ENCODE peak calls at places on chromosomes 6 and 20, in seven cellular contexts. Q, W, Y, R, B, T and Z are unnamed samples. For H3K9me3 and H3K4me1, the result is how much of the 10 kb centered on the place peaks cover.

GRCh38 chr20:5024982-5025381 is 23.7 kb upstream of the SLC23A2 start:
- DNase-seq in Q (no peak), B (no peak), T (peak), W (no peak), R (no peak), Y (no peak), Z (no peak)

GRCh38 chr6:6057442-6058053 is 50.8 kb upstream of the NRN1 start:
- DNase-seq in T (no peak), Y (no peak), R (peak), W (no peak), B (peak), Q (peak), Z (no peak)

GRCh38 chr6:130969807-130970491 is 93.1 kb downstream of the EPB41L2 start:
- DNase-seq in W (no peak), Y (peak), R (no peak), B (no peak), T (no peak), Q (peak), Z (peak)

GRCh38 chr6:62707156-62707555 is 421.1 kb upstream of the KHDRBS2 start:
- DNase-seq in B (peak), Q (no peak), T (no peak), R (no peak), Y (no peak), W (no peak), Z (no peak)

GRCh38 chr6:107361568-107362270 is 97.6 kb downstream of the PDSS2 start:
- DNase-seq in Q (peak), W (no peak), B (no peak), T (no peak), R (no peak), Y (no peak), Z (no peak)

GRCh38 chr20:5821627-5822215 is 71.5 kb downstream of the SHLD1 start:
- DNase-seq in T (no peak), Q (peak), Y (no peak), B (no peak), R (no peak), W (no peak), Z (no peak)

GRCh38 chr6:110053395-110054240 is 75.5 kb downstream of the GPR6 start:
- DNase-seq in R (peak), B (peak), Q (peak), T (no peak), Y (peak), W (no peak), Z (no peak)

GRCh38 chr6:43277643-43278523 is 20.2 kb upstream of the SLC22A7 start:
- DNase-seq in Q (peak), W (no peak), Y (no peak), T (no peak), R (no peak), B (no peak), Z (no peak)

GRCh38 chr6:109055771-109056235 is 38.8 kb downstream of the SESN1 start:
- DNase-seq in R (no peak), W (no peak), T (no peak), Q (peak), Y (no peak), B (no peak), Z (no peak)

GRCh38 chr20:46523696-46524328 is 10.5 kb upstream of the ZNF334 start:
- DNase-seq in B (peak), Y (no peak), W (no peak), Q (no peak), R (no peak), T (no peak), Z (no peak)

GRCh38 chr6:150207931-150208570 is 65.2 kb downstream of the PPP1R14C start:
- DNase-seq in B (no peak), Y (no peak), T (no peak), W (no peak), Q (peak), R (no peak), Z (no peak)

GRCh38 chr6:38185752-38186151 is 366.2 kb downstream of the ZFAND3 start:
- DNase-seq in B (no peak), Y (no peak), R (no peak), Q (no peak), W (no peak), T (no peak), Z (no peak)

GRCh38 chr6:68628156-68628555 is 6.9 kb upstream of the ADGRB3 start:
- DNase-seq in T (no peak), W (no peak), R (no peak), Q (peak), B (no peak), Y (no peak), Z (no peak)

GRCh38 chr6:66926060-66926459 is 1219.0 kb upstream of the EYS start:
- DNase-seq in Q (no peak), T (no peak), B (peak), Y (no peak), W (no peak), R (no peak), Z (no peak)

GRCh38 chr6:3208096-3208774 is 19.2 kb downstream of the TUBB2B start:
- DNase-seq in T (peak), R (no peak), Q (no peak), B (no peak), Y (no peak), W (no peak), Z (peak)

GRCh38 chr20:36085686-36086267 is 68.8 kb upstream of the EPB41L1 start:
- DNase-seq in Q (peak), T (no peak), B (no peak), R (peak), Y (no peak), W (no peak), Z (no peak)

GRCh38 chr6:6090861-6091607 is 84.3 kb upstream of the NRN1 start:
- DNase-seq in B (no peak), Q (peak), T (no peak), Y (no peak), W (no peak), R (no peak), Z (no peak)

GRCh38 chr6:133241901-133242760 is 974 bp downstream of the EYA4 start:
- DNase-seq in B (no peak), T (no peak), Y (peak), Q (peak), W (no peak), R (no peak), Z (no peak)

GRCh38 chr6:90107721-90108364 is 188.8 kb downstream of the BACH2 start:
- DNase-seq in Q (no peak), R (no peak), W (no peak), B (no peak), Y (no peak), T (no peak), Z (no peak)

GRCh38 chr6:148836751-148837150 is 89.9 kb downstream of the UST start:
- DNase-seq in R (no peak), B (no peak), Y (no peak), W (no peak), Q (peak), T (no peak), Z (no peak)
- H3K27ac ChIP-seq in R (no peak), B (no peak), Y (no peak), W (no peak), Q (peak), T (no peak), Z (no peak)

DNA sequence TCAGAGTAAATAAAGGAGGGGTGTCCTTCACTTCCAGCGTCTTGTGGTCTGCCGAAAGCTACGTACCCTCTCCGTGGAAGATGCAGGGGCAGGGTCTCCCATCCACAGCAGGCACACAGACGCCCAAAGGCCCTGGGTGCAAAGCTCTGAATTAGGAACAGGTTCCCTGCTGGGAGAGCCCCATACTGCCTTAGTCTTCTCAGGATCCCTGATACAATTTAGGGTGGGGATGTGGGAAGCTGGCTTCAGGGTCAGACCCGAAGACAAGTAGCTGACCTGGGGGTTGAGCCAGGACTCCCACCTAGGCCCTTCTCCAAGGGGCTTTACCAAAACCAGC is 74.1 kb downstream of the TTLL2 start:
- DNase-seq in T (no peak), W (no peak), Q (no peak), Y (no peak), R (no peak), B (no peak), Z (no peak)
- H3K9me3 ChIP-seq in T (under half), W (under half), Q (under half), Y (under half), R (under half), B (under half), Z (under half)

GRCh38 chr6:168040856-168041496 is 38.0 kb downstream of the FRMD1 start:
- DNase-seq in W (no peak), B (no peak), Y (no peak), R (no peak), T (no peak), Q (peak), Z (no peak)
- H3K4me1 ChIP-seq in W (under half), B (under half), Y (under half), R (under half), T (under half), Q (under half), Z (under half)

GRCh38 chr6:51678905-51679620 is 408.4 kb downstream of the PKHD1 start:
- DNase-seq in T (no peak), R (no peak), B (no peak), Q (no peak), Y (peak), W (no peak), Z (no peak)
- H3K27ac ChIP-seq in T (no peak), R (no peak), B (no peak), Q (no peak), Y (no peak), W (no peak), Z (no peak)

GRCh38 chr20:58911970-58912369 is 59.5 kb downstream of the GNAS start:
- DNase-seq in Q (no peak), R (no peak), B (no peak), Y (no peak), W (no peak), T (no peak), Z (no peak)
- H3K9me3 ChIP-seq in Q (under half), R (under half), B (under half), Y (under half), W (under half), T (under half), Z (under half)